ENCODE peak calls at places on chromosome 16, in eight cellular contexts. One of them, this sample, is unnamed. For H3K36me3, the result is how much of the 10 kb centered on the place peaks cover.

GRCh38 chr16:1863681-1864460 is 8.1 kb downstream of the MEIOB start:
- DNase-seq in CD4-positive, alpha-beta memory T cell: peak
- DNase-seq in heart left ventricle: no peak
- DNase-seq in IMR-90: peak
- DNase-seq in heart right ventricle: no peak
- DNase-seq in cardiac muscle cell: peak
- DNase-seq in stomach: no peak
- DNase-seq in CD8-positive, alpha-beta T cell: no peak
- DNase-seq in this sample: no peak

GRCh38 chr16:67019171-67019570 is 9.8 kb upstream of the CBFB start:
- DNase-seq in IMR-90: no peak
- DNase-seq in CD8-positive, alpha-beta T cell: no peak
- DNase-seq in heart right ventricle: no peak
- DNase-seq in stomach: no peak
- DNase-seq in heart left ventricle: no peak
- DNase-seq in cardiac muscle cell: no peak
- DNase-seq in CD4-positive, alpha-beta memory T cell: no peak
- DNase-seq in this sample: peak

GRCh38 chr16:25256821-25257503 is 683 bp downstream of the ZKSCAN2 start:
- DNase-seq in CD8-positive, alpha-beta T cell: no peak
- DNase-seq in cardiac muscle cell: peak
- DNase-seq in stomach: no peak
- DNase-seq in heart right ventricle: no peak
- DNase-seq in IMR-90: peak
- DNase-seq in heart left ventricle: no peak
- DNase-seq in CD4-positive, alpha-beta memory T cell: no peak
- DNase-seq in this sample: no peak

GRCh38 chr16:4882633-4883285 is 35.5 kb downstream of the UBN1 start:
- DNase-seq in heart left ventricle: peak
- DNase-seq in IMR-90: peak
- DNase-seq in heart right ventricle: no peak
- DNase-seq in CD8-positive, alpha-beta T cell: no peak
- DNase-seq in CD4-positive, alpha-beta memory T cell: no peak
- DNase-seq in stomach: peak
- DNase-seq in cardiac muscle cell: peak
- DNase-seq in this sample: no peak

GRCh38 chr16:7211781-7212180 is 120.9 kb upstream of the RBFOX1 start:
- DNase-seq in heart right ventricle: no peak
- DNase-seq in IMR-90: no peak
- DNase-seq in cardiac muscle cell: no peak
- DNase-seq in stomach: no peak
- DNase-seq in CD8-positive, alpha-beta T cell: no peak
- DNase-seq in CD4-positive, alpha-beta memory T cell: no peak
- DNase-seq in heart left ventricle: no peak
- DNase-seq in this sample: no peak

GRCh38 chr16:78794581-78795300 is 695.3 kb downstream of the WWOX start:
- DNase-seq in IMR-90: no peak
- DNase-seq in stomach: no peak
- DNase-seq in cardiac muscle cell: no peak
- DNase-seq in heart right ventricle: no peak
- DNase-seq in heart left ventricle: no peak
- DNase-seq in CD8-positive, alpha-beta T cell: no peak
- DNase-seq in CD4-positive, alpha-beta memory T cell: no peak
- DNase-seq in this sample: no peak

GRCh38 chr16:26051078-26051477 is 359.3 kb downstream of the HS3ST4 start:
- DNase-seq in heart right ventricle: no peak
- DNase-seq in stomach: no peak
- DNase-seq in CD4-positive, alpha-beta memory T cell: no peak
- DNase-seq in IMR-90: no peak
- DNase-seq in cardiac muscle cell: no peak
- DNase-seq in CD8-positive, alpha-beta T cell: no peak
- DNase-seq in heart left ventricle: no peak
- DNase-seq in this sample: no peak

GRCh38 chr16:54374136-54374535 is 87.5 kb upstream of the IRX3 start:
- DNase-seq in heart left ventricle: no peak
- DNase-seq in CD8-positive, alpha-beta T cell: no peak
- DNase-seq in CD4-positive, alpha-beta memory T cell: no peak
- DNase-seq in cardiac muscle cell: no peak
- DNase-seq in IMR-90: peak
- DNase-seq in stomach: no peak
- DNase-seq in heart right ventricle: no peak
- DNase-seq in this sample: no peak

GRCh38 chr16:9526791-9527190 is 435.3 kb downstream of the HAPSTR1 start:
- DNase-seq in CD4-positive, alpha-beta memory T cell: no peak
- DNase-seq in heart left ventricle: no peak
- DNase-seq in CD8-positive, alpha-beta T cell: no peak
- DNase-seq in stomach: no peak
- DNase-seq in IMR-90: no peak
- DNase-seq in cardiac muscle cell: no peak
- DNase-seq in heart right ventricle: no peak
- DNase-seq in this sample: no peak

GRCh38 chr16:3842994-3843393 is 37.5 kb downstream of the CREBBP start:
- DNase-seq in CD8-positive, alpha-beta T cell: no peak
- DNase-seq in heart right ventricle: no peak
- DNase-seq in stomach: no peak
- DNase-seq in IMR-90: no peak
- DNase-seq in CD4-positive, alpha-beta memory T cell: no peak
- DNase-seq in cardiac muscle cell: no peak
- DNase-seq in heart left ventricle: no peak
- DNase-seq in this sample: peak

GRCh38 chr16:19861069-19861468 is 23.6 kb downstream of the GPRC5B start:
- DNase-seq in stomach: no peak
- DNase-seq in cardiac muscle cell: no peak
- DNase-seq in CD4-positive, alpha-beta memory T cell: no peak
- DNase-seq in CD8-positive, alpha-beta T cell: no peak
- DNase-seq in heart right ventricle: no peak
- DNase-seq in IMR-90: no peak
- DNase-seq in heart left ventricle: no peak
- DNase-seq in this sample: no peak

GRCh38 chr16:59148756-59149155 is 414.6 kb upstream of the GOT2 start:
- DNase-seq in stomach: no peak
- DNase-seq in cardiac muscle cell: no peak
- DNase-seq in heart left ventricle: no peak
- DNase-seq in heart right ventricle: no peak
- DNase-seq in CD4-positive, alpha-beta memory T cell: no peak
- DNase-seq in CD8-positive, alpha-beta T cell: no peak
- DNase-seq in IMR-90: no peak
- DNase-seq in this sample: no peak

GRCh38 chr16:9060225-9060624 is 31.2 kb upstream of the HAPSTR1 start:
- DNase-seq in CD8-positive, alpha-beta T cell: no peak
- DNase-seq in CD4-positive, alpha-beta memory T cell: no peak
- DNase-seq in heart left ventricle: no peak
- DNase-seq in heart right ventricle: no peak
- DNase-seq in IMR-90: no peak
- DNase-seq in cardiac muscle cell: no peak
- DNase-seq in stomach: no peak
- DNase-seq in this sample: no peak

GRCh38 chr16:28231763-28232162 is 20.0 kb upstream of the XPO6 start:
- DNase-seq in CD8-positive, alpha-beta T cell: no peak
- DNase-seq in CD4-positive, alpha-beta memory T cell: no peak
- DNase-seq in heart left ventricle: no peak
- DNase-seq in cardiac muscle cell: no peak
- DNase-seq in stomach: no peak
- DNase-seq in IMR-90: no peak
- DNase-seq in heart right ventricle: no peak
- DNase-seq in this sample: no peak

GRCh38 chr16:57541754-57542435 is 548 bp upstream of the ADGRG5 start:
- DNase-seq in CD8-positive, alpha-beta T cell: no peak
- DNase-seq in IMR-90: no peak
- DNase-seq in stomach: no peak
- DNase-seq in heart left ventricle: no peak
- DNase-seq in CD4-positive, alpha-beta memory T cell: no peak
- DNase-seq in heart right ventricle: no peak
- DNase-seq in cardiac muscle cell: no peak
- DNase-seq in this sample: peak

GRCh38 chr16:57540906-57541753 is 1.3 kb upstream of the ADGRG5 start:
- DNase-seq in heart left ventricle: no peak
- DNase-seq in CD4-positive, alpha-beta memory T cell: no peak
- DNase-seq in CD8-positive, alpha-beta T cell: no peak
- DNase-seq in cardiac muscle cell: no peak
- DNase-seq in IMR-90: no peak
- DNase-seq in stomach: peak
- DNase-seq in heart right ventricle: no peak
- DNase-seq in this sample: peak

GRCh38 chr16:57540387-57540786 is 2.1 kb upstream of the ADGRG5 start:
- DNase-seq in CD4-positive, alpha-beta memory T cell: no peak
- DNase-seq in heart left ventricle: no peak
- DNase-seq in IMR-90: no peak
- DNase-seq in cardiac muscle cell: no peak
- DNase-seq in stomach: peak
- DNase-seq in heart right ventricle: no peak
- DNase-seq in CD8-positive, alpha-beta T cell: no peak
- DNase-seq in this sample: no peak

GRCh38 chr16:57548424-57548823 is 6.0 kb downstream of the ADGRG5 start:
- DNase-seq in heart left ventricle: no peak
- DNase-seq in IMR-90: no peak
- DNase-seq in stomach: no peak
- DNase-seq in heart right ventricle: no peak
- DNase-seq in CD8-positive, alpha-beta T cell: no peak
- DNase-seq in cardiac muscle cell: no peak
- DNase-seq in CD4-positive, alpha-beta memory T cell: no peak
- DNase-seq in this sample: no peak

GRCh38 chr16:57544129-57544653 is 1.7 kb downstream of the ADGRG5 start:
- DNase-seq in heart right ventricle: no peak
- DNase-seq in IMR-90: no peak
- DNase-seq in cardiac muscle cell: no peak
- DNase-seq in stomach: no peak
- DNase-seq in CD8-positive, alpha-beta T cell: no peak
- DNase-seq in heart left ventricle: no peak
- DNase-seq in CD4-positive, alpha-beta memory T cell: no peak
- DNase-seq in this sample: no peak
- H3K4me3 ChIP-seq in heart right ventricle: peak
- H3K4me3 ChIP-seq in IMR-90: no peak
- H3K4me3 ChIP-seq in cardiac muscle cell: no peak
- H3K4me3 ChIP-seq in stomach: no peak
- H3K4me3 ChIP-seq in CD8-positive, alpha-beta T cell: no peak
- H3K4me3 ChIP-seq in heart left ventricle: no peak
- H3K4me3 ChIP-seq in CD4-positive, alpha-beta memory T cell: no peak
- H3K4me3 ChIP-seq in this sample: no peak

GRCh38 chr16:80454802-80455201 is 86.0 kb upstream of the DYNLRB2 start:
- DNase-seq in stomach: no peak
- DNase-seq in IMR-90: no peak
- DNase-seq in cardiac muscle cell: no peak
- DNase-seq in CD8-positive, alpha-beta T cell: no peak
- DNase-seq in CD4-positive, alpha-beta memory T cell: no peak
- DNase-seq in heart left ventricle: no peak
- DNase-seq in heart right ventricle: no peak
- DNase-seq in this sample: no peak
- H3K36me3 ChIP-seq in stomach: under half
- H3K36me3 ChIP-seq in IMR-90: under half
- H3K36me3 ChIP-seq in cardiac muscle cell: under half
- H3K36me3 ChIP-seq in CD8-positive, alpha-beta T cell: under half
- H3K36me3 ChIP-seq in CD4-positive, alpha-beta memory T cell: under half
- H3K36me3 ChIP-seq in heart left ventricle: under half
- H3K36me3 ChIP-seq in heart right ventricle: under half
- H3K36me3 ChIP-seq in this sample: under half

DNA sequence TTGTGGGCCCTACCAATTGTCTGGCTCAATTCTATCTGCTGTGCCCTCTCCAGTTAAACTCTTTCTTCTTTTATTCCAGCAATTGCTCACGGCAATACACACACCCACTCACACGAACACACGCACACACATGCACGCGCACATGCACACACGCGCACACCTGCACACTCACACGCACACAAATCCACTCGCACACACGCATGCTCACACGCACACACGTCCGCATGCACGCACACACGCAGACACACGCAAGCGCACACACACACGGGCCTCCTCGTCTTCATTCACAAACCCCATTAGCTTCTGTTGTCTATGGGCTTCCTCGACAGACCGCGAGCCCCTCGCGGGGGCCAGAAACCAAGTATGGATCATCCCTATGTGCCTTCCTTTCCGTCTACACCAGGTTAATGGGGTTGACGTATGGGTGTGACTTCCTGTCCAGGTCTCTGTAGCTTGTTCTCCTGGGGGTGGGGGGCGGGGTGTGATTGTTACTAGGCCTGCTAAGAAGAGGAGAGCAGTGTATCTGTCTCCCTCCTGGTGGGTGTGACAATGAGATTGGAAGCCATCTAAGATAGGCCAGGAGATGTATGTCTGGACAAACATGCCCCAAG is 717 bp upstream of the CTF1 start:
- DNase-seq in heart left ventricle: no peak
- DNase-seq in CD8-positive, alpha-beta T cell: no peak
- DNase-seq in stomach: no peak
- DNase-seq in IMR-90: no peak
- DNase-seq in heart right ventricle: no peak
- DNase-seq in CD4-positive, alpha-beta memory T cell: no peak
- DNase-seq in cardiac muscle cell: no peak
- DNase-seq in this sample: no peak
- H3K4me3 ChIP-seq in heart left ventricle: peak
- H3K4me3 ChIP-seq in CD8-positive, alpha-beta T cell: no peak
- H3K4me3 ChIP-seq in stomach: peak
- H3K4me3 ChIP-seq in IMR-90: peak
- H3K4me3 ChIP-seq in heart right ventricle: peak
- H3K4me3 ChIP-seq in CD4-positive, alpha-beta memory T cell: no peak
- H3K4me3 ChIP-seq in cardiac muscle cell: peak
- H3K4me3 ChIP-seq in this sample: peak

GRCh38 chr16:89123001-89123830 is 29.6 kb downstream of the ACSF3 start:
- DNase-seq in heart right ventricle: peak
- DNase-seq in CD4-positive, alpha-beta memory T cell: no peak
- DNase-seq in cardiac muscle cell: no peak
- DNase-seq in CD8-positive, alpha-beta T cell: no peak
- DNase-seq in IMR-90: no peak
- DNase-seq in stomach: no peak
- DNase-seq in heart left ventricle: no peak
- DNase-seq in this sample: no peak
- H3K36me3 ChIP-seq in heart right ventricle: under half
- H3K36me3 ChIP-seq in CD4-positive, alpha-beta memory T cell: under half
- H3K36me3 ChIP-seq in cardiac muscle cell: under half
- H3K36me3 ChIP-seq in CD8-positive, alpha-beta T cell: under half
- H3K36me3 ChIP-seq in IMR-90: under half
- H3K36me3 ChIP-seq in stomach: half or more
- H3K36me3 ChIP-seq in heart left ventricle: under half
- H3K36me3 ChIP-seq in this sample: half or more

GRCh38 chr16:51641191-51641765 is 490.2 kb upstream of the SALL1 start:
- DNase-seq in stomach: no peak
- DNase-seq in cardiac muscle cell: no peak
- DNase-seq in heart left ventricle: no peak
- DNase-seq in CD8-positive, alpha-beta T cell: no peak
- DNase-seq in heart right ventricle: no peak
- DNase-seq in CD4-positive, alpha-beta memory T cell: no peak
- DNase-seq in IMR-90: no peak
- DNase-seq in this sample: no peak

GRCh38 chr16:51636913-51637743 is 486.1 kb upstream of the SALL1 start:
- DNase-seq in cardiac muscle cell: no peak
- DNase-seq in CD8-positive, alpha-beta T cell: no peak
- DNase-seq in stomach: no peak
- DNase-seq in IMR-90: no peak
- DNase-seq in heart left ventricle: no peak
- DNase-seq in heart right ventricle: no peak
- DNase-seq in CD4-positive, alpha-beta memory T cell: no peak
- DNase-seq in this sample: no peak

GRCh38 chr16:51638338-51639135 is 487.5 kb upstream of the SALL1 start:
- DNase-seq in heart left ventricle: no peak
- DNase-seq in heart right ventricle: no peak
- DNase-seq in IMR-90: peak
- DNase-seq in cardiac muscle cell: no peak
- DNase-seq in stomach: no peak
- DNase-seq in CD4-positive, alpha-beta memory T cell: no peak
- DNase-seq in CD8-positive, alpha-beta T cell: no peak
- DNase-seq in this sample: no peak

GRCh38 chr16:51640196-51640595 is 489.1 kb upstream of the SALL1 start:
- DNase-seq in CD8-positive, alpha-beta T cell: no peak
- DNase-seq in heart left ventricle: no peak
- DNase-seq in cardiac muscle cell: no peak
- DNase-seq in CD4-positive, alpha-beta memory T cell: no peak
- DNase-seq in heart right ventricle: no peak
- DNase-seq in IMR-90: no peak
- DNase-seq in stomach: no peak
- DNase-seq in this sample: no peak

GRCh38 chr16:51637744-51638100 is 486.7 kb upstream of the SALL1 start:
- DNase-seq in CD8-positive, alpha-beta T cell: no peak
- DNase-seq in IMR-90: no peak
- DNase-seq in cardiac muscle cell: no peak
- DNase-seq in CD4-positive, alpha-beta memory T cell: no peak
- DNase-seq in stomach: no peak
- DNase-seq in heart left ventricle: no peak
- DNase-seq in heart right ventricle: no peak
- DNase-seq in this sample: no peak
- H3K4me3 ChIP-seq in CD8-positive, alpha-beta T cell: no peak
- H3K4me3 ChIP-seq in IMR-90: peak
- H3K4me3 ChIP-seq in cardiac muscle cell: no peak
- H3K4me3 ChIP-seq in CD4-positive, alpha-beta memory T cell: no peak
- H3K4me3 ChIP-seq in stomach: no peak
- H3K4me3 ChIP-seq in heart left ventricle: no peak
- H3K4me3 ChIP-seq in heart right ventricle: no peak
- H3K4me3 ChIP-seq in this sample: no peak

This sample was measured in tibial artery.